ENCODE peak calls at places on chromosome 14, in ten cellular contexts. E, W, S, V, N, U, G, I, Y and P are unnamed samples.

GRCh38 chr14:100025111-100025510 is 40.1 kb upstream of the EVL start:
- DNase-seq in E (no peak), W (no peak), S (peak), V (no peak), N (peak), U (peak), G (no peak), I (peak), Y (no peak), P (peak)

GRCh38 chr14:97218713-97219355 is 421.7 kb downstream of the VRK1 start:
- DNase-seq in E (no peak), W (no peak), S (peak), V (no peak), N (no peak), U (peak), G (no peak), I (no peak), Y (no peak), P (no peak)

GRCh38 chr14:102202944-102203343 is 63.2 kb downstream of the WDR20 start:
- DNase-seq in E (no peak), W (no peak), S (no peak), V (no peak), N (no peak), U (no peak), G (no peak), I (no peak), Y (peak), P (no peak)

GRCh38 chr14:24171422-24172260 is at the start of gene REC8:
- DNase-seq in E (peak), W (peak), S (peak), V (peak), N (no peak), U (no peak), G (peak), I (peak), Y (peak), P (peak)

GRCh38 chr14:92613008-92613658 is 99.6 kb downstream of the RIN3 start:
- DNase-seq in E (no peak), W (no peak), S (peak), V (peak), N (peak), U (no peak), G (peak), I (no peak), Y (no peak), P (peak)

GRCh38 chr14:101134851-101135486 is 231.4 kb upstream of the RTL1 start:
- DNase-seq in E (no peak), W (no peak), S (no peak), V (no peak), N (no peak), U (no peak), G (no peak), I (no peak), Y (no peak), P (no peak)

GRCh38 chr14:77593501-77593911 is 22.9 kb downstream of the SPTLC2 start:
- DNase-seq in E (no peak), W (no peak), S (peak), V (no peak), N (no peak), U (peak), G (no peak), I (no peak), Y (no peak), P (peak)

GRCh38 chr14:53683229-53683628 is 273.4 kb downstream of the BMP4 start:
- DNase-seq in E (no peak), W (no peak), S (no peak), V (no peak), N (no peak), U (no peak), G (no peak), I (no peak), Y (no peak), P (no peak)

GRCh38 chr14:36647827-36648753 is 13.6 kb upstream of the PAX9 start:
- DNase-seq in E (no peak), W (no peak), S (no peak), V (peak), N (peak), U (peak), G (no peak), I (peak), Y (no peak), P (peak)

GRCh38 chr14:64671591-64671990 is 32.6 kb upstream of the PLEKHG3 start:
- DNase-seq in E (no peak), W (no peak), S (peak), V (peak), N (no peak), U (peak), G (no peak), I (no peak), Y (no peak), P (peak)

GRCh38 chr14:103456167-103456835 is 66.3 kb downstream of the CKB start:
- DNase-seq in E (no peak), W (no peak), S (no peak), V (peak), N (no peak), U (peak), G (no peak), I (no peak), Y (no peak), P (no peak)

GRCh38 chr14:54314365-54315134 is 82.3 kb upstream of the CDKN3 start:
- DNase-seq in E (no peak), W (no peak), S (no peak), V (no peak), N (no peak), U (no peak), G (no peak), I (no peak), Y (no peak), P (no peak)

GRCh38 chr14:65038966-65039365 is 52.3 kb downstream of the FNTB start:
- DNase-seq in E (no peak), W (no peak), S (no peak), V (no peak), N (no peak), U (no peak), G (no peak), I (no peak), Y (no peak), P (no peak)

GRCh38 chr14:100972134-100972905 is 68.8 kb upstream of the RTL1 start:
- DNase-seq in E (no peak), W (no peak), S (no peak), V (no peak), N (no peak), U (no peak), G (no peak), I (no peak), Y (no peak), P (no peak)

GRCh38 chr14:102487204-102487577 is 22.4 kb downstream of the ANKRD9 start:
- DNase-seq in E (no peak), W (no peak), S (no peak), V (no peak), N (no peak), U (no peak), G (no peak), I (no peak), Y (no peak), P (peak)

GRCh38 chr14:76272349-76272748 is 103.6 kb upstream of the ESRRB start:
- DNase-seq in E (no peak), W (no peak), S (no peak), V (no peak), N (no peak), U (no peak), G (no peak), I (no peak), Y (no peak), P (no peak)

GRCh38 chr14:59333668-59334067 is 131.5 kb downstream of the GPR135 start:
- DNase-seq in E (no peak), W (no peak), S (no peak), V (peak), N (no peak), U (peak), G (no peak), I (no peak), Y (peak), P (peak)

GRCh38 chr14:47665337-47666134 is 9.9 kb downstream of the MDGA2 start:
- DNase-seq in E (no peak), W (peak), S (no peak), V (no peak), N (no peak), U (no peak), G (no peak), I (no peak), Y (no peak), P (no peak)

GRCh38 chr14:54597795-54598443 is 31.0 kb downstream of the SAMD4A start:
- DNase-seq in E (no peak), W (no peak), S (no peak), V (no peak), N (no peak), U (peak), G (no peak), I (no peak), Y (no peak), P (peak)

GRCh38 chr14:45526715-45527549 is 273.9 kb upstream of the MIS18BP1 start:
- DNase-seq in E (no peak), W (no peak), S (peak), V (peak), N (peak), U (no peak), G (no peak), I (peak), Y (no peak), P (no peak)

GRCh38 chr14:65732112-65732511 is 319.6 kb downstream of the FUT8 start:
- DNase-seq in E (no peak), W (no peak), S (peak), V (no peak), N (no peak), U (no peak), G (no peak), I (no peak), Y (no peak), P (no peak)

GRCh38 chr14:74954232-74954946 is 1.0 kb downstream of the PGF start:
- DNase-seq in E (no peak), W (no peak), S (no peak), V (peak), N (no peak), U (no peak), G (no peak), I (peak), Y (no peak), P (no peak)

GRCh38 chr14:74846168-74846567 is 29.8 kb downstream of the PROX2 start:
- DNase-seq in E (no peak), W (no peak), S (no peak), V (no peak), N (no peak), U (peak), G (no peak), I (no peak), Y (no peak), P (peak)

GRCh38 chr14:97468220-97468619 is 671.0 kb downstream of the VRK1 start:
- DNase-seq in E (no peak), W (no peak), S (no peak), V (no peak), N (no peak), U (no peak), G (no peak), I (no peak), Y (no peak), P (no peak)

GRCh38 chr14:75318353-75318752 is 39.7 kb downstream of the FOS start:
- DNase-seq in E (no peak), W (no peak), S (no peak), V (no peak), N (no peak), U (no peak), G (no peak), I (no peak), Y (peak), P (no peak)

GRCh38 chr14:24960816-24961215 is 89.1 kb downstream of the STXBP6 start:
- DNase-seq in E (no peak), W (no peak), S (no peak), V (no peak), N (no peak), U (peak), G (no peak), I (no peak), Y (no peak), P (peak)

GRCh38 chr14:28577187-28577586 is 189.4 kb upstream of the FOXG1 start:
- DNase-seq in E (no peak), W (no peak), S (no peak), V (no peak), N (no peak), U (no peak), G (no peak), I (no peak), Y (no peak), P (no peak)

GRCh38 chr14:58871972-58872530 is 234.3 kb downstream of the DACT1 start:
- DNase-seq in E (no peak), W (no peak), S (no peak), V (no peak), N (no peak), U (peak), G (no peak), I (no peak), Y (no peak), P (peak)

GRCh38 chr14:29548948-29549370 is 378.7 kb downstream of the PRKD1 start:
- DNase-seq in E (no peak), W (no peak), S (peak), V (peak), N (peak), U (peak), G (no peak), I (no peak), Y (no peak), P (peak)

GRCh38 chr14:89428556-89429196 is 11.6 kb upstream of the FOXN3 start:
- DNase-seq in E (no peak), W (no peak), S (no peak), V (peak), N (no peak), U (peak), G (no peak), I (no peak), Y (peak), P (no peak)